ENCODE peak calls at places on chromosomes 5 and 9, in seven cellular contexts. F, B, U, Z, S, J and D are unnamed samples. For H3K9me3, the result is how much of the 10 kb centered on the place peaks cover.

GRCh38 chr5:65126670-65127069 is 355.1 kb downstream of the ADAMTS6 start:
- DNase-seq in F (no peak), B (no peak), U (no peak), Z (no peak), S (no peak), J (no peak), D (no peak)

GRCh38 chr9:70420267-70421019 is 6.0 kb upstream of the KLF9 start:
- DNase-seq in F (peak), B (peak), U (peak), Z (peak), S (peak), J (peak), D (peak)

GRCh38 chr9:115117999-115118470 is at the start of gene TNC:
- DNase-seq in F (peak), B (no peak), U (peak), Z (peak), S (peak), J (peak), D (no peak)

GRCh38 chr9:88388886-88389617 is 808 bp downstream of the SPIN1 start:
- DNase-seq in F (peak), B (no peak), U (peak), Z (no peak), S (peak), J (peak), D (peak)

GRCh38 chr9:114122152-114122615 is 23.1 kb upstream of the KIF12 start:
- DNase-seq in F (no peak), B (no peak), U (peak), Z (no peak), S (no peak), J (no peak), D (no peak)

GRCh38 chr5:33738967-33739366 is 152.8 kb downstream of the ADAMTS12 start:
- DNase-seq in F (no peak), B (no peak), U (no peak), Z (no peak), S (no peak), J (no peak), D (no peak)

GRCh38 chr5:135476615-135477493 is 24.7 kb upstream of the TIFAB start:
- DNase-seq in F (no peak), B (no peak), U (no peak), Z (no peak), S (no peak), J (no peak), D (no peak)

GRCh38 chr5:66994790-66995189 is 201.8 kb downstream of the CD180 start:
- DNase-seq in F (no peak), B (no peak), U (no peak), Z (no peak), S (no peak), J (peak), D (no peak)

GRCh38 chr9:128244443-128245226 is 31.2 kb downstream of the GOLGA2 start:
- DNase-seq in F (peak), B (no peak), U (peak), Z (peak), S (peak), J (no peak), D (no peak)

GRCh38 chr9:26243298-26243697 is 565.1 kb upstream of the TUSC1 start:
- DNase-seq in F (no peak), B (no peak), U (no peak), Z (no peak), S (no peak), J (peak), D (no peak)

GRCh38 chr5:57441557-57441956 is 41.1 kb downstream of the ACTBL2 start:
- DNase-seq in F (no peak), B (no peak), U (no peak), Z (no peak), S (no peak), J (peak), D (no peak)

GRCh38 chr5:137635521-137635921 is 100.4 kb downstream of the KLHL3 start:
- DNase-seq in F (no peak), B (no peak), U (no peak), Z (no peak), S (no peak), J (no peak), D (no peak)

GRCh38 chr9:4829956-4830355 is 37.2 kb downstream of the RCL1 start:
- DNase-seq in F (no peak), B (no peak), U (no peak), Z (no peak), S (no peak), J (no peak), D (no peak)

GRCh38 chr9:86645303-86645702 is 291.1 kb upstream of the TUT7 start:
- DNase-seq in F (peak), B (no peak), U (no peak), Z (no peak), S (no peak), J (no peak), D (no peak)

GRCh38 chr9:3848445-3849114 is 322.8 kb upstream of the RFX3 start:
- DNase-seq in F (peak), B (no peak), U (no peak), Z (no peak), S (no peak), J (peak), D (no peak)

GRCh38 chr5:39561421-39561820 is 136.6 kb upstream of the DAB2 start:
- DNase-seq in F (no peak), B (no peak), U (no peak), Z (no peak), S (no peak), J (no peak), D (no peak)

GRCh38 chr9:33350310-33350709 is 52.1 kb downstream of the AQP7 start:
- DNase-seq in F (no peak), B (no peak), U (no peak), Z (no peak), S (no peak), J (peak), D (no peak)

GRCh38 chr9:78047106-78047505 is 15.5 kb upstream of the GNAQ start:
- DNase-seq in F (no peak), B (no peak), U (no peak), Z (no peak), S (no peak), J (no peak), D (no peak)

GRCh38 chr9:13140843-13141592 is 138.5 kb downstream of the MPDZ start:
- DNase-seq in F (no peak), B (no peak), U (no peak), Z (peak), S (no peak), J (no peak), D (no peak)

GRCh38 chr5:136166909-136167308 is 26.1 kb downstream of the SMIM32 start:
- DNase-seq in F (no peak), B (no peak), U (no peak), Z (no peak), S (no peak), J (no peak), D (no peak)

GRCh38 chr5:59506285-59506877 is 387.1 kb downstream of the PDE4D start:
- DNase-seq in F (peak), B (no peak), U (no peak), Z (no peak), S (no peak), J (no peak), D (no peak)

GRCh38 chr5:14337603-14338002 is 194.5 kb downstream of the TRIO start:
- DNase-seq in F (no peak), B (no peak), U (no peak), Z (no peak), S (no peak), J (no peak), D (no peak)

GRCh38 chr5:115414406-115415142 is 118.1 kb upstream of the CCDC112 start:
- DNase-seq in F (no peak), B (no peak), U (no peak), Z (peak), S (peak), J (no peak), D (no peak)

GRCh38 chr9:14517154-14517906 is 175.9 kb downstream of the ZDHHC21 start:
- DNase-seq in F (no peak), B (no peak), U (no peak), Z (no peak), S (no peak), J (no peak), D (no peak)

GRCh38 chr9:14958989-14959388 is 48.8 kb upstream of the FREM1 start:
- DNase-seq in F (no peak), B (no peak), U (no peak), Z (no peak), S (no peak), J (no peak), D (no peak)

GRCh38 chr5:96794757-96795156 is 13.0 kb downstream of the ERAP1 start:
- DNase-seq in F (no peak), B (no peak), U (no peak), Z (no peak), S (no peak), J (no peak), D (peak)

GRCh38 chr5:15783734-15784133 is 283.8 kb downstream of the FBXL7 start:
- DNase-seq in F (no peak), B (no peak), U (no peak), Z (no peak), S (no peak), J (no peak), D (no peak)

GRCh38 chr9:17315341-17315740 is 180.5 kb downstream of the CNTLN start:
- DNase-seq in F (no peak), B (no peak), U (no peak), Z (no peak), S (no peak), J (no peak), D (no peak)

GRCh38 chr5:33400675-33401074 is 40.1 kb upstream of the TARS1 start:
- DNase-seq in F (no peak), B (no peak), U (no peak), Z (no peak), S (no peak), J (no peak), D (no peak)

GRCh38 chr5:88190106-88190834 is 78.4 kb downstream of the TMEM161B start:
- DNase-seq in F (peak), B (no peak), U (no peak), Z (no peak), S (no peak), J (peak), D (no peak)

GRCh38 chr9:124054671-124055212 is 43.2 kb downstream of the LHX2 start:
- DNase-seq in F (no peak), B (no peak), U (peak), Z (no peak), S (no peak), J (peak), D (no peak)

GRCh38 chr5:10936081-10936480 is 175.0 kb upstream of the DAP start:
- DNase-seq in F (no peak), B (no peak), U (no peak), Z (no peak), S (no peak), J (no peak), D (no peak)

DNA sequence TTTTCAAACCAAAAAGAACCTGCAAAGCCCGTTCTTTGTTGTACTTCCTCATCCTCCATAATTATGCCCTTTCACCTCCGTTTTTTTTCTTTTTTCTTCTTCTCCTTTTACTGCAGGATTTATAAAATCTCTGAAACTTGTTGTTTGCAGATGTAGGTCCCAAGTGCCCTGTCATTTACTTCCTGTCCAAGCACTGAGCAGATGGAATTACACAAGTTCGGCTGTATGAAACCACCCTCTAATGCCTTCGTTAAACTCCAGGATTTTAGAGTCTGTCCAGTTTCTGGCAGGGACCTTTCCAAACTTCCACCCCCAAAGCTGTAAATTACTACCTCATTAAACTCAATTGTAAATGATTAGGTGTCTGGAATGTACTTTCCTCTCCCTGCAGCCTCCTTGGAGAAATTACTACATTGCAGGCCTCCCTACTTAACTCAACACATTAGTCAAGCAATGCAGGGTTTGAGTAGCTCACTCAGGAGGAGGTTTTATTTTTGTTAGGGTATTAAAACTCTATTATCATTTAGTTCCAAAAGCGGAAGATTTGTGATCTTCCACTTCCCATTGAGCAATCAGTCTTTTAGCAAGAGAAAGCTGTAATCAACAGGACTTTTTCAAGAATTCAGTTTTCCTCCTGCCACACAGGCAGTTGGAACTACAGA is 125.6 kb upstream of the LPAR1 start:
- DNase-seq in F (no peak), B (no peak), U (no peak), Z (peak), S (no peak), J (no peak), D (no peak)
- H3K27ac ChIP-seq in F (no peak), B (no peak), U (peak), Z (peak), S (peak), J (no peak), D (no peak)

DNA sequence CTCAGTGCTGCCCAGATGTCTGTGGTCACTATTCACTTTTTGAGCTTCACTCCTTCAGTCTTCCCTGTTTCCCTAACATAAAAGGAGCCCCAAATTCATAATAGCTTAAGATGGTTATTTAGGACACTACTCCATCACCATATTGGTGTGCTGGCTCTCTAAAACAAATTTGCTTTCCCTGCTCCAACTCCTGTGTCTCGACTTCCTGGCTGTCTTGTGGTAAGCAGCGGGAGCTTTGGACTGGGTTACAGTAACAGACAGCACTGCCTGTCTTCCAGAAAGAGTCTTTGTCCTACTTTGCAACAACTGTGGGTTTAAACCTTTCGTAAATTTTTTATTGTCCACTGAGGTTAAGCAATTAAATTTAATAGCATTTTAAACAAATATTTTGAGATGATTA is 389.4 kb downstream of the CDH9 start:
- DNase-seq in F (no peak), B (no peak), U (no peak), Z (no peak), S (no peak), J (no peak), D (no peak)
- TF ChIP-seq CTCF in F (no peak), B (no peak), U (no peak), Z (no peak), S (no peak), J (no peak), D (no peak)

GRCh38 chr5:158406884-158407790 is 548.2 kb upstream of the CLINT1 start:
- DNase-seq in F (no peak), B (no peak), U (no peak), Z (no peak), S (no peak), J (no peak), D (no peak)
- H3K9me3 ChIP-seq in F (under half), B (under half), U (under half), Z (under half), S (under half), J (under half), D (under half)

GRCh38 chr5:140113180-140113698 is 670 bp upstream of the PURA start:
- DNase-seq in F (peak), B (no peak), U (peak), Z (peak), S (peak), J (no peak), D (no peak)
- H3K27ac ChIP-seq in F (no peak), B (peak), U (peak), Z (peak), S (peak), J (peak), D (peak)